ENCODE peak calls at places on chromosomes 2 and 18, in seven cellular contexts. A is thoracic aorta, B is ascending aorta, Z is IMR-90, T is GM23338, O is tibial nerve, S is prostate gland. E is an unnamed sample. For H3K36me3, the result is how much of the 10 kb centered on the place peaks cover.

GRCh38 chr2:69223759-69224494 is 163.1 kb downstream of the GFPT1 start:
- DNase-seq in T (no peak), S (no peak), O (no peak), B (no peak), Z (no peak), A (no peak), E (no peak)

GRCh38 chr2:101440127-101440738 is 34.7 kb downstream of the RFX8 start:
- DNase-seq in O (no peak), B (no peak), Z (peak), A (no peak), S (no peak), T (no peak), E (no peak)

GRCh38 chr2:166439078-166439477 is 55.0 kb downstream of the SCN7A start:
- DNase-seq in S (no peak), T (no peak), B (no peak), A (no peak), O (no peak), Z (no peak), E (no peak)

GRCh38 chr2:2254206-2254605 is 76.9 kb downstream of the MYT1L start:
- DNase-seq in B (no peak), O (no peak), A (no peak), T (no peak), S (no peak), Z (no peak), E (peak)

GRCh38 chr2:222448806-222449205 is 24.5 kb downstream of the SGPP2 start:
- DNase-seq in S (no peak), O (no peak), B (no peak), T (no peak), Z (peak), A (no peak), E (peak)

GRCh38 chr2:212228651-212229253 is 309.9 kb downstream of the ERBB4 start:
- DNase-seq in T (no peak), O (no peak), S (no peak), A (no peak), B (no peak), Z (peak), E (no peak)

GRCh38 chr2:145652051-145652450 is 1132.1 kb upstream of the ZEB2 start:
- DNase-seq in S (no peak), Z (peak), T (no peak), B (no peak), O (no peak), A (no peak), E (no peak)

GRCh38 chr18:35983818-35984217 is 11.3 kb downstream of the RMP24 start:
- DNase-seq in S (no peak), A (no peak), Z (peak), T (no peak), B (no peak), O (no peak), E (no peak)

GRCh38 chr18:67733094-67733493 is 216.6 kb upstream of the DSEL start:
- DNase-seq in B (no peak), O (no peak), Z (peak), A (no peak), S (no peak), T (no peak), E (no peak)

GRCh38 chr2:240556553-240557100 is 1.2 kb downstream of the ANKMY1 start:
- DNase-seq in A (no peak), B (no peak), T (peak), O (no peak), S (peak), Z (peak), E (no peak)

GRCh38 chr18:55264108-55264507 is 304.8 kb upstream of the CCDC68 start:
- DNase-seq in S (peak), T (peak), O (no peak), B (no peak), Z (peak), A (no peak), E (no peak)

GRCh38 chr2:193895226-193895625 is 1700.5 kb upstream of the TMEFF2 start:
- DNase-seq in A (no peak), O (no peak), T (no peak), Z (no peak), B (no peak), S (no peak), E (no peak)

GRCh38 chr2:18473241-18473841 is 87.1 kb downstream of the RDH14 start:
- DNase-seq in B (no peak), S (no peak), Z (peak), O (peak), A (peak), T (no peak), E (no peak)

GRCh38 chr2:101253713-101254085 is 1.0 kb downstream of the CNOT11 start:
- DNase-seq in A (no peak), T (no peak), O (no peak), Z (peak), S (no peak), B (no peak), E (no peak)

GRCh38 chr2:72638600-72639211 is 187.1 kb downstream of the EXOC6B start:
- DNase-seq in O (no peak), A (no peak), Z (no peak), T (no peak), S (no peak), B (no peak), E (no peak)

GRCh38 chr18:7082666-7083065 is 34.9 kb downstream of the LAMA1 start:
- DNase-seq in Z (no peak), T (no peak), A (no peak), S (no peak), O (no peak), B (no peak), E (no peak)

GRCh38 chr2:24317491-24317920 is 42.8 kb downstream of the ITSN2 start:
- DNase-seq in B (no peak), Z (peak), O (no peak), S (no peak), A (no peak), T (no peak), E (no peak)

GRCh38 chr2:2769481-2770431 is 438.7 kb upstream of the MYT1L start:
- DNase-seq in A (no peak), B (no peak), T (no peak), O (no peak), Z (no peak), S (no peak), E (no peak)

DNA sequence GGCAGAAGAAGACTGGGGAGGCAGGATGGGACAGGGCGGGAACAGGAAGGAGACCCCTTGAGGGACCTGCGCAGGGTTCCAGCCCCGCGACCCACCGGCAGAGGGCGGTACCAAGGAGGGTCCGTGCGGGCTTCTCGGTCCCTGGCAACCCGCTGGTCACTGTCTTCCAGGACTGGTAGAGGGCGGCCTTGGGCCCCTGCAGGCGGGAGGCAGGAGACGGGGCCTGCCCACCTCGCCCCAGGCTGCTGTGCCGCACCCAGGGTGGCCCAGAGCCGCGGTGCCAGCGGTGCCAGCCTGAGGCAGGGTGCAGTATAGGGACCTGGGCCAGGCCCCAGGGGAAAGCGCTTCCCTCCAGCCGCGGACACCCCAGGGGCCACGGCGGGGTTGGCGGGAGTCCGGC is 34.5 kb downstream of the NEURL3 start:
- DNase-seq in S (no peak), Z (peak), B (no peak), T (peak), A (no peak), O (peak), E (no peak)
- TF ChIP-seq CTCF in S (no peak), Z (peak), B (peak), T (peak), A (peak), O (peak), E (peak)

GRCh38 chr18:76913583-76913982 is 91.2 kb downstream of the ZNF236 start:
- DNase-seq in Z (no peak), O (no peak), T (no peak), S (no peak), A (no peak), B (no peak), E (no peak)

GRCh38 chr18:76905821-76906220 is 83.5 kb downstream of the ZNF236 start:
- DNase-seq in Z (no peak), O (no peak), B (no peak), A (no peak), T (no peak), S (no peak), E (no peak)

GRCh38 chr18:76911440-76911839 is 89.1 kb downstream of the ZNF236 start:
- DNase-seq in S (no peak), O (no peak), Z (no peak), A (no peak), T (no peak), B (no peak), E (no peak)

GRCh38 chr18:76908277-76908676 is 85.9 kb downstream of the ZNF236 start:
- DNase-seq in T (no peak), O (no peak), A (no peak), Z (no peak), S (no peak), B (no peak), E (no peak)

GRCh38 chr18:76909418-76909817 is 87.1 kb downstream of the ZNF236 start:
- DNase-seq in Z (no peak), T (no peak), O (no peak), B (no peak), A (no peak), S (no peak), E (no peak)
- H3K36me3 ChIP-seq in Z (under half), T (under half), O (under half), B (half or more), A (under half), S (under half), E (under half)

GRCh38 chr2:228841475-228841874 is 429.6 kb downstream of the PID1 start:
- DNase-seq in Z (no peak), T (no peak), B (no peak), S (no peak), A (no peak), O (no peak), E (no peak)

GRCh38 chr2:228839506-228839905 is 431.6 kb downstream of the PID1 start:
- DNase-seq in S (no peak), B (no peak), Z (no peak), T (no peak), A (no peak), O (peak), E (no peak)

GRCh38 chr2:228841877-228842276 is 429.2 kb downstream of the PID1 start:
- DNase-seq in T (no peak), O (no peak), B (no peak), S (no peak), Z (no peak), A (no peak), E (no peak)

GRCh38 chr2:228840113-228840742 is 430.9 kb downstream of the PID1 start:
- DNase-seq in Z (no peak), A (no peak), T (no peak), S (no peak), O (no peak), B (no peak), E (no peak)

GRCh38 chr2:228840743-228841114 is 430.4 kb downstream of the PID1 start:
- DNase-seq in O (peak), B (no peak), T (no peak), Z (no peak), S (no peak), A (no peak), E (no peak)
- H3K4me3 ChIP-seq in O (no peak), B (no peak), T (no peak), Z (no peak), S (no peak), A (no peak), E (no peak)

GRCh38 chr2:36708119-36708741 is 11.7 kb downstream of the VIT start:
- DNase-seq in O (peak), B (no peak), Z (peak), A (no peak), T (no peak), S (no peak), E (no peak)
- TF ChIP-seq CTCF in O (no peak), B (no peak), Z (no peak), A (no peak), T (peak), S (no peak), E (no peak)